ENCODE peak calls at places on chromosome 2, in four cellular contexts. One of them, this sample, is unnamed.

GRCh38 chr2:230942920-230943896 is 18.2 kb upstream of the GPR55 start:
- DNase-seq in adrenal gland: peak; percentile 21
- DNase-seq in ACHN: no peak
- DNase-seq in anterior cingulate cortex: no peak
- DNase-seq in this sample: no peak

GRCh38 chr2:138829326-138829725 is 49.1 kb upstream of the NXPH2 start:
- DNase-seq in adrenal gland: peak; percentile 7
- DNase-seq in ACHN: peak; percentile 47
- DNase-seq in anterior cingulate cortex: no peak
- DNase-seq in this sample: no peak

GRCh38 chr2:229714736-229715541 is 584 bp upstream of the DNER start:
- DNase-seq in adrenal gland: peak; percentile 86
- DNase-seq in ACHN: peak; percentile 81
- DNase-seq in anterior cingulate cortex: peak; percentile 33
- DNase-seq in this sample: no peak

GRCh38 chr2:218851286-218851685 is 8.3 kb upstream of the WNT6 start:
- DNase-seq in adrenal gland: no peak
- DNase-seq in ACHN: no peak
- DNase-seq in anterior cingulate cortex: no peak
- DNase-seq in this sample: no peak

GRCh38 chr2:3780477-3781402 is 77.4 kb downstream of the DCDC2C start:
- DNase-seq in adrenal gland: peak; percentile 76
- DNase-seq in ACHN: peak; percentile 77
- DNase-seq in anterior cingulate cortex: no peak
- DNase-seq in this sample: peak; percentile 29

GRCh38 chr2:41878056-41878455 is 169.8 kb upstream of the PKDCC start:
- DNase-seq in adrenal gland: no peak
- DNase-seq in ACHN: no peak
- DNase-seq in anterior cingulate cortex: no peak
- DNase-seq in this sample: no peak

GRCh38 chr2:144659731-144660275 is 139.9 kb upstream of the ZEB2 start:
- DNase-seq in adrenal gland: peak; percentile 30
- DNase-seq in ACHN: peak; percentile 72
- DNase-seq in anterior cingulate cortex: no peak
- DNase-seq in this sample: no peak

GRCh38 chr2:72146357-72147302 is 1.0 kb downstream of the CYP26B1 start:
- DNase-seq in adrenal gland: no peak
- DNase-seq in ACHN: no peak
- DNase-seq in anterior cingulate cortex: no peak
- DNase-seq in this sample: no peak

GRCh38 chr2:205261631-205262030 is 420.7 kb upstream of the NRP2 start:
- DNase-seq in adrenal gland: no peak
- DNase-seq in ACHN: no peak
- DNase-seq in anterior cingulate cortex: no peak
- DNase-seq in this sample: no peak

GRCh38 chr2:120930861-120931260 is 195.2 kb downstream of the GLI2 start:
- DNase-seq in adrenal gland: no peak
- DNase-seq in ACHN: no peak
- DNase-seq in anterior cingulate cortex: no peak
- DNase-seq in this sample: no peak

GRCh38 chr2:38438536-38439225 is 61.6 kb upstream of the ATL2 start:
- DNase-seq in adrenal gland: no peak
- DNase-seq in ACHN: no peak
- DNase-seq in anterior cingulate cortex: no peak
- DNase-seq in this sample: no peak

GRCh38 chr2:224311226-224311625 is 90.7 kb downstream of the FAM124B start:
- DNase-seq in adrenal gland: no peak
- DNase-seq in ACHN: no peak
- DNase-seq in anterior cingulate cortex: no peak
- DNase-seq in this sample: no peak

GRCh38 chr2:98576666-98577312 is 31.5 kb downstream of the COA5 start:
- DNase-seq in adrenal gland: no peak
- DNase-seq in ACHN: no peak
- DNase-seq in anterior cingulate cortex: no peak
- DNase-seq in this sample: no peak

GRCh38 chr2:176817061-176817565 is 395.5 kb upstream of the HNRNPA3 start:
- DNase-seq in adrenal gland: no peak
- DNase-seq in ACHN: peak; percentile 14
- DNase-seq in anterior cingulate cortex: no peak
- DNase-seq in this sample: no peak

GRCh38 chr2:96951125-96951654 is 35.2 kb downstream of the FAM178B start:
- DNase-seq in adrenal gland: peak; percentile 77
- DNase-seq in ACHN: peak; percentile 65
- DNase-seq in anterior cingulate cortex: peak; percentile 57
- DNase-seq in this sample: peak; percentile 55

GRCh38 chr2:70962885-70963878 is 15.2 kb upstream of the ANKRD53 start:
- DNase-seq in adrenal gland: no peak
- DNase-seq in ACHN: no peak
- DNase-seq in anterior cingulate cortex: no peak
- DNase-seq in this sample: no peak

GRCh38 chr2:197461073-197461472 is 7.7 kb downstream of the COQ10B start:
- DNase-seq in adrenal gland: no peak
- DNase-seq in ACHN: no peak
- DNase-seq in anterior cingulate cortex: no peak
- DNase-seq in this sample: no peak

GRCh38 chr2:241443486-241444223 is 64.7 kb downstream of the STK25 start:
- DNase-seq in adrenal gland: peak; percentile 15
- DNase-seq in ACHN: peak; percentile 17
- DNase-seq in anterior cingulate cortex: no peak
- DNase-seq in this sample: no peak

GRCh38 chr2:36459725-36460137 is 104.2 kb downstream of the CRIM1 start:
- DNase-seq in adrenal gland: peak; percentile 46
- DNase-seq in ACHN: peak; percentile 85
- DNase-seq in anterior cingulate cortex: no peak
- DNase-seq in this sample: no peak